ENCODE peak calls at places on chromosomes 1 and 21, in four cellular contexts. B, J, H and K are unnamed samples.

GRCh38 chr1:226497991-226498689 is 50.4 kb upstream of the STUM start:
- DNase-seq in B (no peak), J (no peak), H (no peak), K (no peak)

GRCh38 chr1:154987326-154987725 is 4.2 kb downstream of the FLAD1 start:
- DNase-seq in J (no peak), H (no peak), B (no peak), K (no peak)

GRCh38 chr1:9305216-9305615 is 12.5 kb downstream of the SPSB1 start:
- DNase-seq in J (no peak), H (no peak), B (no peak), K (no peak)

GRCh38 chr1:228020686-228021525 is 14.1 kb downstream of the WNT3A start:
- DNase-seq in J (no peak), H (no peak), B (no peak), K (no peak)

GRCh38 chr1:13760921-13761320 is 60.9 kb downstream of the PRDM2 start:
- DNase-seq in J (peak; percentile 38), B (no peak), H (no peak), K (no peak)

GRCh38 chr1:210339500-210339899 is 10.8 kb downstream of the HHAT start:
- DNase-seq in H (no peak), B (no peak), J (no peak), K (no peak)

GRCh38 chr1:14693996-14694395 is 95.5 kb downstream of the KAZN start:
- DNase-seq in J (no peak), H (no peak), B (no peak), K (no peak)

GRCh38 chr1:59516881-59517280 is 220.0 kb downstream of the FGGY start:
- DNase-seq in J (no peak), B (no peak), H (no peak), K (peak; percentile 21)

GRCh38 chr1:232965124-232965911 is 14.9 kb downstream of the NTPCR start:
- DNase-seq in B (no peak), H (no peak), J (no peak), K (no peak)

DNA sequence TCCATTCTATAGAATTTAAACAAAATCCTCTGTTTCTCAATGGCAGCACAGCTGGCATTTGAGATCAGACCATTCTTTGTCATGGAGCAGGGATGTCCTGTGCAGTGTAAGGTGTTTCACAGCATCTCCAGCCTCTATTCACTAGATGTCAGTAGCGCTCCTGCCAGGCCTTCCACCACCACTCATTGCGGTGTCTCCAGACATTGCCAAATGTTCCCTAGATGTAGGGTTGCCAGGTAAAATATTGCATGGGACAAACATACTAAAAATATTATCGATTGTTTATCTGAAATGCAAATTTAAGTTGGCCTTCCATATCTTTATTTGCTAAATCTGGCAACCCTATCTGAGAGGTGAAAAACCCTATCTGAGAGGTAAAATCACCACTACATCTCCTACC is 11.7 kb downstream of the ITLN2 start:
- DNase-seq in H (no peak), B (no peak), J (no peak), K (no peak)
- TF ChIP-seq CTCF in H (peak; percentile 46), B (no peak), J (peak; percentile 20), K (no peak)

GRCh38 chr1:78836736-78837135 is 169.8 kb downstream of the ADGRL4 start:
- DNase-seq in B (no peak), J (no peak), H (no peak), K (no peak)
- H3K4me3 ChIP-seq in B (no peak overlapping the region), J (no peak overlapping the region), H (no peak overlapping the region), K (no peak overlapping the region)

DNA sequence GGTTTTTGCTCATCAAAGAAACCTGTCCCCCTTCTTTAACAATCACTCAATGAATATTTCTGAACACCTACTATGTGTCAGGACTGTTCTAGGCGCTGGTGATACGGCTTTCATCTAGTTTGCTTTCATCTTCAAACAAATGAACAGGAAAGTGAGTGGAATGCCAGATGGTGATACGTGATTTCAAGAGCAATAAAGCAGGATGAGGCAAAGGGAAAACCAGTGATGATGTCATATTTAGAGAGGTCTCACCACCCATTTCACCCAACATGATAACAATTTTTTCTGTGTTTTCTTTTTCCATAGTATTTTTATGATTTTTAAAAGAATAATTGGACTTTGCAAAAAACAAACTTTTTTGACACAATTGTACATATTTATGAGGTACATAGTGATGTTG is 11.3 kb upstream of the SLC6A17 start:
- DNase-seq in B (no peak), J (no peak), H (no peak), K (no peak)
- H3K27me3 ChIP-seq in B (peaks cover 3% of the 10 kb centered on the region), J (peaks cover 8% of the 10 kb centered on the region), H (peaks cover 12% of the 10 kb centered on the region), K (peaks cover 23% of the 10 kb centered on the region)

DNA sequence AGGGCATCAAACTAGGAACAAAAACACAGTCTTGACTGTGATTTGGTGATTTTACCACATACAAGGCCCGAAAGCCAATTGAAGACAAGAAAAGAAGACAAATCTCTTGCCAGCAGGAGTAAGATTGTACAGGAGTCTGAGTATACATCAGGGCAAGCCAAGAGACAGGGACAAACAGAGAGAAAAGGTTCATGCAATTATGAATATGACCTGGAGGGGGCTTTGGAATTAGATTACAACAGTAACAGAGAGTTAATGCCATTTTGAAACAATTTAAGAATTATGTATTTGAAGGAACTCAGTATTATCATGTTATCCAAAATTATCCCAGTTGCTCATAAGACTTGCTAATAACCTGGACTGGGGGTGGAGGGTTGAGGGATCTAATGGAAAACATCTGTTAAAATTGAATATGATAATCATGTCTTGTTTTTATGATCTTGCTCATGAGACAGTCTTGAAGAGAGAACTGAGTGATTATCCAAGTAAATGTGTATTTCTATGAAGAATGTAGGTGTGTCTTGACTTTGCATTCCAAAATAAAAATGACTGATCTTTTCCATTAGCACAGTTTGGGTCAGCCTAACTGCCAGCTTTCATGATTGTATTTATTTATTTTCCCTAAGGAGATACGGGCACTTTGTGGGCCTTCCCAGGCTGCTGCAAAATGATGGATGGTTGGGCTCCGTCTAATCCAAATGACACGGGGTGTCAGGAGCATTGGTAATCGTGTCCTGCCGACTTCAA is 117.7 kb downstream of the ERG start:
- DNase-seq in H (no peak), B (no peak), J (peak; percentile 21), K (peak; percentile 26)
- TF ChIP-seq CTCF in H (peak; percentile 19), B (no peak), J (no peak), K (peak; percentile 44)

GRCh38 chr1:180952657-180953013 is 39.9 kb downstream of the KIAA1614 start:
- DNase-seq in B (no peak), H (no peak), J (no peak), K (no peak)
- H3K4me3 ChIP-seq in B (no peak overlapping the region), H (no peak overlapping the region), J (no peak overlapping the region), K (no peak overlapping the region)

GRCh38 chr1:2905356-2905755 is 103.9 kb upstream of the TTC34 start:
- DNase-seq in H (no peak), J (no peak), B (no peak), K (no peak)
- H3K27me3 ChIP-seq in H (no peaks in the 10 kb centered on the region), J (no peaks in the 10 kb centered on the region), B (peaks cover 11% of the 10 kb centered on the region), K (no peaks in the 10 kb centered on the region)

GRCh38 chr1:18634276-18634675 is 3.6 kb downstream of the PAX7 start:
- DNase-seq in B (no peak), J (no peak), H (no peak), K (no peak)

GRCh38 chr1:18635070-18635577 is 4.5 kb downstream of the PAX7 start:
- DNase-seq in J (no peak), H (no peak), B (no peak), K (no peak)

GRCh38 chr1:18636762-18637552 is 6.3 kb downstream of the PAX7 start:
- DNase-seq in H (no peak), J (no peak), B (no peak), K (no peak)

GRCh38 chr1:18637553-18637960 is 6.9 kb downstream of the PAX7 start:
- DNase-seq in B (no peak), H (no peak), J (no peak), K (no peak)

DNA sequence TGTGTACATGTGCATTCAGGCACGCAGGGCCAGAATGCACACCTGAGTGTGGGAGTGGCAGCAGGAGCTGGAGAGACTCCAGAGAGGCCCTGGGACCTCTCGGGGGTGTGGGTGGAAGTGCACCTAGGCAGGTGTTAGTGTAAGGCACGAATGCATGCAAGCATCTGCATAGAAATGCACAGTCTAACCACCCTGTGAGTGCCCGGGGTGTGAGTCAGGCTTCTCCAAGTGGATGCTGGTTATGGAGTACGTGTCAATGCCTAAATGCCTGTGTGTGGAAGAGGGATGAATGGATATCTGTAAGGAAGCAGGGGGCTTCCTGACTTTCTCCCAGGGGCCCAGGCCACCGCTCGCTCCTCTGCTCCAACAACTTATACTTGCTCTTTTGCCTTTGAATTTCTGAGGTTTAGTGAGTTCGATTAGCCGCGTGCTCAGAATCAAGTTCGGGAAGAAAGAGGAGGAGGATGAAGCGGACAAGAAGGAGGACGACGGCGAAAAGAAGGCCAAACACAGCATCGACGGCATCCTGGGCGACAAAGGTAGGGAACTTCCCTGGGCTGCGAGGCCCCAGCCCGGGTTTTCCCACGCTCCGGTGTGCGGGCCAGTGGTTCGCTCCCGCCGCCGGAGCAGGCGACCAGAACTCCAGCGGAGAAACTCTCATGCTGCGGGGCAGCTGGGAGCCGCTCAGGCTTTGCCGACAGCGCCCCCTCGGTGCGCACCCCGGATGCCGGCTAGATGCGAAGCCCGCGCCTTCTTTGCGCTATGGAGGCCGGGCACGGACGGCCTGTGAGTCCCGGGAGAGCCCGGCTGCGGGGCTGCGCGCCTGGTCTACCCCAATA is 5.4 kb downstream of the PAX7 start:
- DNase-seq in J (peak; percentile 50), B (no peak), H (no peak), K (no peak)
- TF ChIP-seq CTCF in J (no peak), B (no peak), H (no peak), K (no peak)

GRCh38 chr1:90712931-90713618 is 4.0 kb downstream of the BARHL2 start:
- DNase-seq in J (no peak), B (no peak), H (no peak), K (no peak)

GRCh38 chr1:90712153-90712930 is 4.8 kb downstream of the BARHL2 start:
- DNase-seq in J (no peak), H (no peak), B (no peak), K (no peak)

GRCh38 chr1:90710579-90711536 is 6.2 kb downstream of the BARHL2 start:
- DNase-seq in B (no peak), J (no peak), H (no peak), K (no peak)

GRCh38 chr1:90709535-90709934 is 7.6 kb downstream of the BARHL2 start:
- DNase-seq in B (no peak), H (no peak), J (no peak), K (no peak)

GRCh38 chr1:90711696-90712095 is 5.4 kb downstream of the BARHL2 start:
- DNase-seq in J (no peak), H (no peak), B (no peak), K (no peak)
- H3K4me3 ChIP-seq in J (no peak overlapping the region), H (no peak overlapping the region), B (no peak overlapping the region), K (no peak overlapping the region)

GRCh38 chr1:20215716-20216115 is 29.4 kb upstream of the PLA2G2C start:
- DNase-seq in H (no peak), J (no peak), B (no peak), K (no peak)
- H3K27me3 ChIP-seq in H (no peaks in the 10 kb centered on the region), J (no peaks in the 10 kb centered on the region), B (no peaks in the 10 kb centered on the region), K (peaks cover 11% of the 10 kb centered on the region)

DNA sequence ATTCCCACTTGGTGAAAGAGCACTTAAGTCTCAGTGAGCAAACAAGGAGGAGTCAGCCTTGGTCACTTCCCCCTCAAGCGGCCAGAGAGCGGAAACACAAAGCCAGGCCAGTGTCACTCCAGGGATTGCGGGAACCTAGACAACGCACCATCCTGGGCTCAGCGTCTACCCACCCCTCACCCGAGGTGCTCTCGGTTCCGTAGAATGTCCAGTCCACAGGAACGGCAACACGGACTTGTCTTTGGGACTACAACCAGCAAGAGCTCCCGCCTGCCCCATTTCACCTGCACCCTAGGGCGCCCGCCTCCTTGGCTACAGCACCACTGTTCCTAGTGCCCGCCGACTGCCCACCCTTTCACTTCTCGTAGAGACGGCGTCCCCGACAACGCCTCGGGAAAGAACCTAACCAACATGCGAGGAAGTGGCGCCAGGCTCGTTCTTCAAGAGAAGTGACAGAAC is 511 bp downstream of the GDAP2 start:
- DNase-seq in B (peak; percentile 57), H (peak; percentile 19), J (peak; percentile 63), K (peak; percentile 55)
- TF ChIP-seq CTCF in B (no peak), H (peak; percentile 20), J (peak; percentile 31), K (peak; percentile 42)